ENCODE peak calls at places on chromosomes 12 and 14, in eight cellular contexts. Z, L, H, K, M, X, R and S are unnamed samples.

GRCh38 chr14:21719841-21720240 is 46.2 kb upstream of the OR4E1 start:
- DNase-seq in R (no peak), X (no peak), L (no peak), Z (no peak), M (no peak), K (no peak), H (no peak), S (no peak)

GRCh38 chr14:66379116-66379515 is 107.1 kb upstream of the CCDC196 start:
- DNase-seq in Z (peak; percentile 30), M (no peak), K (no peak), X (peak; percentile 77), H (peak; percentile 35), R (no peak), L (no peak), S (peak; percentile 25)

GRCh38 chr12:121668750-121669524 is 517 bp downstream of the MORN3 start:
- DNase-seq in K (peak; percentile 56), M (peak; percentile 81), Z (peak; percentile 36), L (peak; percentile 75), R (peak; percentile 53), X (no peak), H (peak; percentile 63), S (no peak)

GRCh38 chr12:108643941-108644742 is 10.4 kb upstream of the SELPLG start:
- DNase-seq in M (no peak), X (no peak), K (no peak), H (peak; percentile 71), Z (peak; percentile 66), L (no peak), R (peak; percentile 65), S (no peak)

GRCh38 chr12:130041983-130042812 is 120.1 kb upstream of the FZD10 start:
- DNase-seq in R (peak; percentile 19), H (peak; percentile 60), X (peak; percentile 86), Z (peak; percentile 38), L (peak; percentile 76), K (peak; percentile 39), M (peak; percentile 80), S (no peak)

GRCh38 chr12:72540811-72541210 is 268.6 kb downstream of the TRHDE start:
- DNase-seq in R (peak; percentile 5), X (no peak), H (no peak), M (no peak), K (no peak), Z (no peak), L (no peak), S (no peak)

GRCh38 chr14:52703225-52703624 is 3.8 kb upstream of the PSMC6 start:
- DNase-seq in K (no peak), M (peak; percentile 60), X (no peak), L (no peak), R (peak; percentile 99), Z (peak; percentile 26), H (no peak), S (no peak)

GRCh38 chr12:27246774-27247173 is 2.7 kb downstream of the STK38L start:
- DNase-seq in R (no peak), H (no peak), M (no peak), K (no peak), Z (no peak), L (peak; percentile 16), X (no peak), S (no peak)

GRCh38 chr12:49609875-49610154 is 4.4 kb upstream of the FAM186B start:
- DNase-seq in H (no peak), R (peak; percentile 37), L (peak; percentile 54), X (no peak), Z (no peak), M (no peak), K (no peak), S (no peak)

GRCh38 chr12:49942921-49943662 is 7.4 kb upstream of the AQP2 start:
- DNase-seq in M (no peak), L (no peak), H (no peak), Z (no peak), R (no peak), X (no peak), K (no peak), S (no peak)

GRCh38 chr12:14723763-14724162 is 27.4 kb upstream of the GUCY2C start:
- DNase-seq in K (peak; percentile 81), M (peak; percentile 58), L (peak; percentile 64), X (no peak), R (peak; percentile 74), H (no peak), Z (no peak), S (peak; percentile 37)

GRCh38 chr14:23433457-23433856 is 2.0 kb downstream of the MYH7 start:
- DNase-seq in X (peak; percentile 18), M (no peak), Z (no peak), L (no peak), K (no peak), H (no peak), R (no peak), S (no peak)

GRCh38 chr14:25607095-25607657 is 557.2 kb upstream of the STXBP6 start:
- DNase-seq in L (no peak), K (no peak), Z (no peak), H (no peak), M (no peak), X (no peak), R (no peak), S (no peak)

GRCh38 chr14:61586539-61587396 is 108.5 kb upstream of the HIF1A start:
- DNase-seq in R (peak; percentile 91), L (no peak), M (no peak), H (no peak), K (no peak), Z (no peak), X (no peak), S (no peak)

GRCh38 chr12:65902504-65902903 is 78.2 kb downstream of the HMGA2 start:
- DNase-seq in Z (no peak), H (no peak), M (no peak), L (no peak), R (peak; percentile 49), X (no peak), K (no peak), S (no peak)

GRCh38 chr14:34301107-34301734 is 160.8 kb downstream of the SPTSSA start:
- DNase-seq in X (no peak), Z (no peak), K (peak; percentile 32), R (peak; percentile 65), H (no peak), M (peak; percentile 68), L (peak; percentile 65), S (no peak)

GRCh38 chr12:81205394-81205793 is 127.5 kb downstream of the ACSS3 start:
- DNase-seq in R (no peak), L (no peak), X (no peak), K (no peak), M (peak; percentile 33), H (no peak), Z (no peak), S (no peak)

GRCh38 chr12:89733579-89734201 is 25.1 kb upstream of the ATP2B1 start:
- DNase-seq in L (no peak), R (peak; percentile 89), K (no peak), M (peak; percentile 14), H (no peak), Z (no peak), X (no peak), S (no peak)

GRCh38 chr14:91418387-91419043 is 895 bp upstream of the CCDC88C start:
- DNase-seq in R (peak; percentile 59), Z (peak; percentile 66), H (peak; percentile 73), K (no peak), M (peak; percentile 66), X (peak; percentile 88), L (peak; percentile 84), S (peak; percentile 66)

GRCh38 chr12:68495666-68496065 is 115.0 kb upstream of the RAP1B start:
- DNase-seq in Z (no peak), R (peak; percentile 64), L (no peak), M (peak; percentile 14), H (no peak), X (no peak), K (no peak), S (no peak)

GRCh38 chr12:19223018-19223417 is 93.5 kb downstream of the PLEKHA5 start:
- DNase-seq in R (peak; percentile 39), M (no peak), Z (no peak), K (no peak), X (no peak), H (no peak), L (no peak), S (no peak)

GRCh38 chr14:64755661-64756265 is 51.5 kb downstream of the PLEKHG3 start:
- DNase-seq in R (peak; percentile 51), K (no peak), Z (no peak), H (no peak), X (no peak), L (no peak), M (peak; percentile 74), S (no peak)

GRCh38 chr14:22420598-22421186 is 168.3 kb downstream of the DAD1 start:
- DNase-seq in H (no peak), R (no peak), Z (no peak), K (no peak), M (no peak), L (no peak), X (no peak), S (no peak)

GRCh38 chr12:47758584-47758833 is 171 bp downstream of the RAPGEF3 start:
- DNase-seq in L (no peak), R (no peak), X (no peak), Z (no peak), M (no peak), K (no peak), H (no peak), S (no peak)
- H3K4me1 ChIP-seq in L (no peaks in the 10 kb centered on the region), R (peaks cover 16% of the 10 kb centered on the region), X (peaks cover 33% of the 10 kb centered on the region), Z (peaks cover 23% of the 10 kb centered on the region), M (peaks cover 19% of the 10 kb centered on the region), K (peaks cover 22% of the 10 kb centered on the region), H (peaks cover 22% of the 10 kb centered on the region), S (peaks cover 77% of the 10 kb centered on the region)

GRCh38 chr12:57227315-57228115 is 2.0 kb upstream of the SHMT2 start:
- DNase-seq in H (no peak), X (no peak), Z (no peak), K (no peak), R (peak; percentile 56), L (no peak), M (no peak), S (no peak)
- H3K4me1 ChIP-seq in H (peaks cover 7% of the 10 kb centered on the region), X (peaks cover 8% of the 10 kb centered on the region), Z (peaks cover 12% of the 10 kb centered on the region), K (peaks cover 25% of the 10 kb centered on the region), R (peaks cover 17% of the 10 kb centered on the region), L (peaks cover 7% of the 10 kb centered on the region), M (peaks cover 27% of the 10 kb centered on the region), S (peaks cover 45% of the 10 kb centered on the region)

GRCh38 chr12:105931104-105931503 is 207.7 kb downstream of the NUAK1 start:
- DNase-seq in R (no peak), X (no peak), L (no peak), M (no peak), Z (no peak), K (no peak), H (no peak), S (no peak)
- H3K4me1 ChIP-seq in R (peaks cover 27% of the 10 kb centered on the region), X (no peaks in the 10 kb centered on the region), L (peaks cover 15% of the 10 kb centered on the region), M (no peaks in the 10 kb centered on the region), Z (peaks cover 22% of the 10 kb centered on the region), K (peaks cover 5% of the 10 kb centered on the region), H (no peaks in the 10 kb centered on the region), S (peaks cover 17% of the 10 kb centered on the region)

GRCh38 chr12:119669744-119670472 is 2.0 kb downstream of the PRKAB1 start:
- DNase-seq in R (no peak), K (no peak), Z (no peak), M (peak; percentile 65), X (no peak), H (no peak), L (no peak), S (no peak)
- H3K4me1 ChIP-seq in R (peaks cover 16% of the 10 kb centered on the region), K (no peaks in the 10 kb centered on the region), Z (peaks cover 28% of the 10 kb centered on the region), M (peaks cover 19% of the 10 kb centered on the region), X (peaks cover 30% of the 10 kb centered on the region), H (peaks cover 3% of the 10 kb centered on the region), L (peaks cover 3% of the 10 kb centered on the region), S (peaks cover 83% of the 10 kb centered on the region)